ENCODE peak calls at places on chromosomes 6 and 20, in seven cellular contexts. O, H, V, I, E, T and G are unnamed samples.

GRCh38 chr6:89952696-89953095 is 58.4 kb downstream of the GJA10 start:
- DNase-seq in O (peak; percentile 89), H (no peak), V (no peak), I (no peak), E (no peak), T (no peak), G (peak; percentile 61)

GRCh38 chr6:45773906-45774305 is 241.8 kb downstream of the CLIC5 start:
- DNase-seq in O (no peak), H (no peak), V (no peak), I (no peak), E (no peak), T (peak; percentile 1), G (no peak)

GRCh38 chr6:132322398-132322797 is 78.9 kb downstream of the MOXD1 start:
- DNase-seq in O (no peak), H (no peak), V (no peak), I (no peak), E (no peak), T (no peak), G (no peak)

GRCh38 chr6:72552938-72553337 is 68.9 kb upstream of the KCNQ5 start:
- DNase-seq in O (no peak), H (no peak), V (no peak), I (no peak), E (no peak), T (no peak), G (no peak)

GRCh38 chr6:71250050-71250689 is 38.4 kb upstream of the OGFRL1 start:
- DNase-seq in O (peak; percentile 87), H (no peak), V (no peak), I (no peak), E (no peak), T (no peak), G (no peak)

GRCh38 chr6:80553071-80553740 is 446.7 kb downstream of the BCKDHB start:
- DNase-seq in O (no peak), H (no peak), V (no peak), I (no peak), E (peak; percentile 58), T (no peak), G (no peak)

GRCh38 chr6:7051780-7052440 is 55.9 kb upstream of the RREB1 start:
- DNase-seq in O (peak; percentile 93), H (peak; percentile 81), V (peak; percentile 42), I (peak; percentile 3), E (no peak), T (no peak), G (peak; percentile 17)

GRCh38 chr20:9218412-9219001 is 149.6 kb downstream of the PLCB4 start:
- DNase-seq in O (peak; percentile 23), H (no peak), V (no peak), I (no peak), E (no peak), T (no peak), G (no peak)

GRCh38 chr6:22350109-22350508 is 53.3 kb upstream of the PRL start:
- DNase-seq in O (no peak), H (no peak), V (no peak), I (no peak), E (no peak), T (no peak), G (no peak)